ENCODE peak calls at places on chromosomes 1 and 21, in six cellular contexts. Q is AG04450; E is hypothalamus; G is activated CD8-positive, alpha-beta T cell treated with anti-CD3 and anti-CD28 coated beads for 36 hours; B is ELF-1; S is MCF 10A. P is an unnamed sample.

GRCh38 chr1:39981957-39982356 is 27.0 kb downstream of the MFSD2A start:
- DNase-seq in Q (peak), E (no peak), G (no peak), B (peak), S (peak), P (peak)

GRCh38 chr1:117147856-117148588 is 26.5 kb upstream of the TRIM45 start:
- DNase-seq in Q (no peak), E (no peak), G (no peak), B (no peak), S (peak), P (peak)

GRCh38 chr1:223180803-223181321 is 37.8 kb upstream of the TLR5 start:
- DNase-seq in Q (no peak), E (no peak), G (no peak), B (no peak), S (peak), P (no peak)

GRCh38 chr1:81407463-81407862 is 393.3 kb upstream of the ADGRL2 start:
- DNase-seq in Q (no peak), E (no peak), G (no peak), B (no peak), S (no peak), P (no peak)

GRCh38 chr1:119453021-119453420 is 38.1 kb downstream of the HSD3B2 start:
- DNase-seq in Q (no peak), E (no peak), G (peak), B (no peak), S (peak), P (peak)

GRCh38 chr1:47582891-47583608 is 145.2 kb downstream of the FOXD2 start:
- DNase-seq in Q (no peak), E (no peak), G (peak), B (no peak), S (peak), P (peak)

GRCh38 chr21:34613679-34614442 is 1.1 kb downstream of the RCAN1 start:
- DNase-seq in Q (no peak), E (no peak), G (peak), B (no peak), S (peak), P (peak)

GRCh38 chr1:204863024-204863423 is 7.6 kb upstream of the NFASC start:
- DNase-seq in Q (no peak), E (no peak), G (no peak), B (no peak), S (no peak), P (no peak)

P was measured in PC-3.